ENCODE peak calls at places on chromosome 19, in five cellular contexts. B is neural progenitor cell; R is GM23248; O is Karpas-422; V is CD8-positive, alpha-beta T cell. A is an unnamed sample. For H3K9me3 and H3K36me3, the result is how much of the 10 kb centered on the place peaks cover.

GRCh38 chr19:55392820-55393219 is 7.1 kb downstream of the RPL28 start:
- DNase-seq in B (peak), R (no peak), O (no peak), V (no peak), A (no peak)

GRCh38 chr19:1510442-1510806 is 2.4 kb downstream of the ADAMTSL5 start:
- DNase-seq in B (peak), R (no peak), O (no peak), V (no peak), A (peak)

GRCh38 chr19:53960187-53960586 is 2.5 kb upstream of the CACNG8 start:
- DNase-seq in B (peak), R (no peak), O (no peak), V (no peak), A (no peak)

GRCh38 chr19:12937243-12938053 is 961 bp upstream of the CALR start:
- DNase-seq in B (peak), R (peak), O (peak), V (no peak), A (peak)

GRCh38 chr19:2043864-2044708 is 7.0 kb downstream of the MKNK2 start:
- DNase-seq in B (peak), R (no peak), O (peak), V (no peak), A (no peak)

GRCh38 chr19:30653646-30654386 is 281.6 kb downstream of the ZNF536 start:
- DNase-seq in B (no peak), R (no peak), O (no peak), V (no peak), A (no peak)

GRCh38 chr19:30854661-30855060 is 482.5 kb downstream of the ZNF536 start:
- DNase-seq in B (no peak), R (no peak), O (no peak), V (no peak), A (no peak)

GRCh38 chr19:13132471-13133166 is 14.6 kb downstream of the NACC1 start:
- DNase-seq in B (no peak), R (peak), O (no peak), V (no peak), A (no peak)

GRCh38 chr19:33434886-33435705 is 61.6 kb downstream of the CEBPG start:
- DNase-seq in B (peak), R (peak), O (no peak), V (no peak), A (peak)

GRCh38 chr19:34960940-34961679 is 2.9 kb downstream of the ZNF792 start:
- DNase-seq in B (no peak), R (peak), O (no peak), V (no peak), A (no peak)
- H3K9me3 ChIP-seq in B (under half), R (under half), O (under half), V (half or more), A (under half)

DNA sequence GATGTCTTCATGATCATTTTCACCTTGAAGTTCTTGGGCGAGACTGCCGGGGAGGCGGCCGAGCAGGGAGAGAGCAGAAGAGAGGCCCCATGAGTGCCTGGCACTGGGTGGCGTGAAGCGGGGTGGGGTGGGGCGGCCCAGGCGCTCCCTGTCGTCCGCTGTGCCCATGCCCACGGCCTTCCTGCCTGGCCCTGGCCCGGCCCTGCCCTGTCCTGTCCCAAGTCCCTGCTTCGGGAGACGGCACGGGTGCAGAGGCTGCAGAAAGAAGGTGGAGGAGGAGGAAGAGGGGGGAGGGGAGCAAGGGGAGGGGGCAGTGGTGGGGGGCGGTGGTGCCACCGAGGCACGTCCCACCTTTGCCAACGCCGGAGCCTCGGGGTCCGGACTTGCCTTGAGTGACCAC is 118.4 kb downstream of the PTPRS start:
- DNase-seq in B (no peak), R (no peak), O (no peak), V (no peak), A (no peak)
- H3K36me3 ChIP-seq in B (under half), R (under half), O (under half), V (under half), A (under half)

GRCh38 chr19:57566396-57567256 is 7.0 kb upstream of the ZNF550 start:
- DNase-seq in B (peak), R (peak), O (peak), V (no peak), A (no peak)
- H3K9me3 ChIP-seq in B (under half), R (under half), O (half or more), V (under half), A (under half)

GRCh38 chr19:19528721-19529490 is at the start of gene YJEFN3:
- DNase-seq in B (peak), R (peak), O (no peak), V (no peak), A (no peak)
- H3K36me3 ChIP-seq in B (under half), R (under half), O (under half), V (under half), A (half or more)

GRCh38 chr19:37055330-37055729 is 22.9 kb upstream of the ZNF420 start:
- DNase-seq in B (no peak), R (no peak), O (no peak), V (no peak), A (no peak)

GRCh38 chr19:37059142-37059541 is 19.1 kb upstream of the ZNF420 start:
- DNase-seq in B (no peak), R (no peak), O (no peak), V (no peak), A (no peak)

DNA sequence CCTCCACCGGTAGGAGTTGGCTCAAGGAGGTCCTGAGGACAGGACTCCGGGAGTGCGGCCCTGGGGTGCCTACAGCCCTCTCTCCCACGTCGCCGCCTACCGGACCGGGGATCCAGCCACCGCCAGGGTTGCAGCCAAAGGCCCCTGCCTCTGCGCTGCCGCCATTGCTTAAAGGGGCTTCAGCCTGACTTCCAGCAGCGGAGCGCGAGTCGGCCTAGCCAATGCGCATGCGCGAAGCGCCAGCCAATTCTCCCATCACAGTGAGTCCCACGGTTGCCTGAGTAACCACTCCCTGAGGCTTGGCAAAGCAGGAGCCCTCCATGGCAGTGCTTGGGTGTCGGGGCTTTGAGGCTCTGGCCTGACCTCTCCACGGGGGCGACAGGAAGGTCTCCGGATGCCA is 21.5 kb upstream of the ZNF420 start:
- DNase-seq in B (no peak), R (no peak), O (no peak), V (no peak), A (no peak)
- H3K9me3 ChIP-seq in B (under half), R (under half), O (under half), V (under half), A (half or more)

GRCh38 chr19:3253270-3253669 is 28.8 kb downstream of the CELF5 start:
- DNase-seq in B (no peak), R (no peak), O (no peak), V (no peak), A (no peak)

GRCh38 chr19:3250675-3251074 is 26.2 kb downstream of the CELF5 start:
- DNase-seq in B (no peak), R (peak), O (peak), V (no peak), A (no peak)

GRCh38 chr19:3249408-3249807 is 24.9 kb downstream of the CELF5 start:
- DNase-seq in B (peak), R (no peak), O (peak), V (no peak), A (no peak)

GRCh38 chr19:3252650-3253049 is 28.2 kb downstream of the CELF5 start:
- DNase-seq in B (no peak), R (no peak), O (no peak), V (no peak), A (no peak)

GRCh38 chr19:3251229-3251628 is 26.8 kb downstream of the CELF5 start:
- DNase-seq in B (no peak), R (no peak), O (no peak), V (no peak), A (no peak)
- H3K36me3 ChIP-seq in B (under half), R (under half), O (under half), V (under half), A (under half)

DNA sequence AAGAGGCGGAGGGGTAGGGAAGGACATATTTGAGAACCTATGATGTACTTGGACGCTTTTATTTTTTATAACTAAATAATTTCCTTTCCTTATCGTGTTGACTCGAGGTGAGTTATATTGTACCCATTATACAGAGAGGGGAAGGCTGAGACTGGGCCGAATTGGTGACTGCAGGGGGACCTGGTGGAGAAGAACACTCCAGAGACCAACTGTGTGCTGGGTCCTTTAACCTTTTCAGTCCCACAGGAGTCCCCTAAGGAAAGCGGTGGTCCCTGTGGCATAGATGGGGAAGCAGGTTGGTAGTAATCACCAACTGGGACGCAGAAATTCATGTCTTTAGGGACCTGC is 633 bp downstream of the MYH14 start:
- DNase-seq in B (no peak), R (no peak), O (no peak), V (no peak), A (no peak)
- H3K9me3 ChIP-seq in B (under half), R (under half), O (under half), V (under half), A (under half)

GRCh38 chr19:47378246-47378645 is 29.1 kb downstream of the DHX34 start:
- DNase-seq in B (no peak), R (no peak), O (peak), V (no peak), A (no peak)
- H3K36me3 ChIP-seq in B (under half), R (under half), O (under half), V (under half), A (half or more)